ENCODE peak calls at places on chromosomes 7 and 10, in five cellular contexts. L, N, D, I and U are unnamed samples.

GRCh38 chr7:17434841-17435692 is 136.6 kb downstream of the AHR start:
- DNase-seq in N (no peak), I (no peak), D (no peak), L (no peak), U (no peak)

GRCh38 chr10:17029581-17030271 is 99.9 kb downstream of the CUBN start:
- DNase-seq in D (no peak), N (peak), L (no peak), I (peak), U (peak)

GRCh38 chr7:142196066-142196840 is 61.6 kb downstream of the PRSS58 start:
- DNase-seq in N (no peak), L (no peak), D (no peak), I (no peak), U (no peak)

GRCh38 chr7:131328387-131329175 is 905 bp downstream of the MKLN1 start:
- DNase-seq in N (peak), I (peak), L (no peak), D (no peak), U (peak)

GRCh38 chr10:27743736-27744477 is 1.7 kb downstream of the MKX start:
- DNase-seq in N (peak), I (peak), L (no peak), D (no peak), U (no peak)

GRCh38 chr10:12916587-12916986 is 84.9 kb downstream of the CCDC3 start:
- DNase-seq in I (no peak), N (no peak), L (no peak), D (no peak), U (no peak)

GRCh38 chr7:82266081-82266480 is 177.5 kb downstream of the CACNA2D1 start:
- DNase-seq in D (no peak), I (no peak), N (no peak), L (no peak), U (no peak)

GRCh38 chr10:58508316-58508715 is 4.4 kb upstream of the BICC1 start:
- DNase-seq in I (peak), L (no peak), D (no peak), N (peak), U (no peak)

GRCh38 chr7:33677556-33677955 is 227.8 kb upstream of the BMPER start:
- DNase-seq in L (no peak), N (peak), D (no peak), I (no peak), U (no peak)

GRCh38 chr7:116021237-116021636 is 9.3 kb downstream of the TFEC start:
- DNase-seq in L (no peak), D (no peak), I (no peak), N (no peak), U (no peak)

GRCh38 chr10:24156686-24157085 is 52.3 kb upstream of the KIAA1217 start:
- DNase-seq in L (no peak), I (no peak), D (no peak), N (no peak), U (no peak)

GRCh38 chr7:74365320-74366022 is 76.3 kb downstream of the CLIP2 start:
- DNase-seq in D (peak), I (peak), N (peak), L (peak), U (peak)

GRCh38 chr7:78395298-78396120 is 596.9 kb downstream of the PHTF2 start:
- DNase-seq in N (peak), L (no peak), D (no peak), I (no peak), U (peak)

GRCh38 chr10:124703778-124704427 is 40.3 kb downstream of the FAM53B start:
- DNase-seq in D (no peak), N (no peak), L (no peak), I (peak), U (no peak)

GRCh38 chr7:111159426-111159825 is 68.5 kb downstream of the LRRN3 start:
- DNase-seq in N (peak), I (no peak), L (no peak), D (no peak), U (no peak)

GRCh38 chr7:102063736-102064135 is 222.9 kb upstream of the SH2B2 start:
- DNase-seq in L (peak), I (peak), N (peak), D (no peak), U (peak)

GRCh38 chr7:150937848-150938561 is 40.1 kb downstream of the KCNH2 start:
- DNase-seq in L (no peak), I (no peak), N (peak), D (no peak), U (peak)

GRCh38 chr7:96013836-96014235 is 241.5 kb downstream of the DYNC1I1 start:
- DNase-seq in I (no peak), D (no peak), N (no peak), L (no peak), U (no peak)

GRCh38 chr7:96014617-96015016 is 242.3 kb downstream of the DYNC1I1 start:
- DNase-seq in N (no peak), L (no peak), I (no peak), D (no peak), U (no peak)

GRCh38 chr7:96004598-96004997 is 232.2 kb downstream of the DYNC1I1 start:
- DNase-seq in L (no peak), N (no peak), I (no peak), D (no peak), U (no peak)

GRCh38 chr7:96009162-96009561 is 236.8 kb downstream of the DYNC1I1 start:
- DNase-seq in L (peak), D (no peak), N (no peak), I (no peak), U (no peak)
- H3K23ac ChIP-seq in L (no peak), D (peak), N (no peak), I (no peak), U (no peak)

DNA sequence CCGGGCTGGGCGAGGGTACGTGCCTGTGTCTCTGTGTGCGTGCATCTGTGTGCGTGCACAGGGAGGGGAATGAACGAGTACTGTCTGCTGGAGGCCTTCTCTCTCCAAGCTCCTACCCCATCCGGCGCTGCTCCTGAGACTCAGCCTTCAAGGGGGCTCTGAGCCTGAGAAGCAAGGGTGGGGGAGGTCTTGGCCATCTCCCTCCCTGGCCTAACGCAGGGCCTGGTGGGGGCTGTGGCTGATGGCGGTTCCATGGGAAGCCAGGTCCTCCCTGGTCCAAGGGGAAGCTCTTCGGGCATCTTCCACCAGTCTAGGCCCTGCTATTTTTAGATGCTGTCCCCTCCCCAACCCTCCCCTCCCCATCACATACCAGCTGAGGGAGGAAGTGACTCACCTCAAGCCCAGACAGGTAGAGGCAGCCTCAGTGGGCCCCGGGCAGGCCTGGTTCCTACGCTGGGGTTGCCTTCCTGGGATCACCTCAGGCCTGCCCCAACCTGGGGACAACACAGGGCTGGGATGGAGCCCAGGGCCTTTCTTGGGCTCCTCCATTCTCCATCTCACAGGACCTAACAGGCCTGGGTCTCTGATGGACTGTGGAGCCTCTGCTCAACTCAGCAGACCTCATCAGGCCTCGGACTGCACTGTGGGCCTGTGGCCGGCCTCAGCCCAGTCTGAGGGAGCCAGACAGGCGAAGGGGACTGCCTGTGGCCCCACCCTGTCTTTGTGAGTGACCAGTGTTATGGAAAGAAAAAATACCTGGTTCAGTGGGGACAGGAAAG is 32.2 kb downstream of the DNAJB12 start:
- DNase-seq in N (no peak), D (no peak), I (peak), L (no peak), U (peak)
- H3K4ac ChIP-seq in N (peak), D (no peak), I (peak), L (no peak), U (peak)

GRCh38 chr7:12961910-12962309 is 274.5 kb downstream of the ARL4A start:
- DNase-seq in D (peak), I (no peak), N (no peak), L (no peak), U (peak)

GRCh38 chr7:12954374-12954773 is 266.9 kb downstream of the ARL4A start:
- DNase-seq in I (no peak), L (no peak), N (no peak), D (no peak), U (no peak)

GRCh38 chr7:12963435-12963834 is 276.0 kb downstream of the ARL4A start:
- DNase-seq in D (no peak), N (no peak), I (no peak), L (no peak), U (no peak)

GRCh38 chr7:12957487-12957886 is 270.1 kb downstream of the ARL4A start:
- DNase-seq in D (no peak), I (no peak), N (no peak), L (no peak), U (no peak)
- H3K23ac ChIP-seq in D (no peak), I (no peak), N (no peak), L (no peak), U (no peak)

GRCh38 chr10:101042118-101042517 is 11.1 kb downstream of the SFXN3 start:
- DNase-seq in L (no peak), I (no peak), N (no peak), D (no peak), U (no peak)
- H3K4ac ChIP-seq in L (no peak), I (no peak), N (peak), D (no peak), U (no peak)